ENCODE peak calls at places on chromosomes 7 and 10, in six cellular contexts. One of them, this sample, is unnamed.

GRCh38 chr7:136941815-136942214 is 73.4 kb downstream of the CHRM2 start:
- DNase-seq in neural crest cell: no peak
- DNase-seq in stimulated activated CD4-positive, alpha-beta T cell treated with anti-CD3 and anti-CD28 coated beads, Interleukin-15, amount 100 ng/mL, for 1 hour: no peak
- DNase-seq in HTR-8/SVneo: no peak
- DNase-seq in caudate nucleus: no peak
- DNase-seq in NCI-H69: no peak
- DNase-seq in this sample: no peak

GRCh38 chr7:10973942-10974716 is 457 bp downstream of the PHF14 start:
- DNase-seq in NCI-H69: peak; percentile 83
- DNase-seq in neural crest cell: peak; percentile 39
- DNase-seq in caudate nucleus: no peak
- DNase-seq in stimulated activated CD4-positive, alpha-beta T cell treated with anti-CD3 and anti-CD28 coated beads, Interleukin-15, amount 100 ng/mL, for 1 hour: peak; percentile 10
- DNase-seq in HTR-8/SVneo: peak; percentile 13
- DNase-seq in this sample: peak; percentile 27

GRCh38 chr10:93600861-93601773 is at the start of gene RBP4:
- DNase-seq in caudate nucleus: no peak
- DNase-seq in NCI-H69: peak; percentile 28
- DNase-seq in neural crest cell: peak; percentile 7
- DNase-seq in HTR-8/SVneo: peak; percentile 32
- DNase-seq in stimulated activated CD4-positive, alpha-beta T cell treated with anti-CD3 and anti-CD28 coated beads, Interleukin-15, amount 100 ng/mL, for 1 hour: no peak
- DNase-seq in this sample: peak; percentile 27

GRCh38 chr7:13198036-13198435 is 510.6 kb downstream of the ARL4A start:
- DNase-seq in NCI-H69: no peak
- DNase-seq in stimulated activated CD4-positive, alpha-beta T cell treated with anti-CD3 and anti-CD28 coated beads, Interleukin-15, amount 100 ng/mL, for 1 hour: no peak
- DNase-seq in caudate nucleus: no peak
- DNase-seq in HTR-8/SVneo: no peak
- DNase-seq in neural crest cell: no peak
- DNase-seq in this sample: no peak

GRCh38 chr7:19294629-19295028 is 149.4 kb upstream of the FERD3L start:
- DNase-seq in HTR-8/SVneo: peak; percentile 7
- DNase-seq in caudate nucleus: no peak
- DNase-seq in neural crest cell: no peak
- DNase-seq in stimulated activated CD4-positive, alpha-beta T cell treated with anti-CD3 and anti-CD28 coated beads, Interleukin-15, amount 100 ng/mL, for 1 hour: no peak
- DNase-seq in NCI-H69: no peak
- DNase-seq in this sample: no peak

GRCh38 chr7:8434290-8435002 is 1.0 kb downstream of the NXPH1 start:
- DNase-seq in caudate nucleus: no peak
- DNase-seq in NCI-H69: no peak
- DNase-seq in neural crest cell: no peak
- DNase-seq in HTR-8/SVneo: no peak
- DNase-seq in stimulated activated CD4-positive, alpha-beta T cell treated with anti-CD3 and anti-CD28 coated beads, Interleukin-15, amount 100 ng/mL, for 1 hour: no peak
- DNase-seq in this sample: no peak

GRCh38 chr7:158369866-158370265 is 217.8 kb downstream of the PTPRN2 start:
- DNase-seq in HTR-8/SVneo: no peak
- DNase-seq in NCI-H69: no peak
- DNase-seq in neural crest cell: no peak
- DNase-seq in caudate nucleus: no peak
- DNase-seq in stimulated activated CD4-positive, alpha-beta T cell treated with anti-CD3 and anti-CD28 coated beads, Interleukin-15, amount 100 ng/mL, for 1 hour: no peak
- DNase-seq in this sample: no peak

GRCh38 chr7:107998150-107998549 is 4.8 kb downstream of the LAMB1 start:
- DNase-seq in caudate nucleus: no peak
- DNase-seq in neural crest cell: no peak
- DNase-seq in HTR-8/SVneo: no peak
- DNase-seq in stimulated activated CD4-positive, alpha-beta T cell treated with anti-CD3 and anti-CD28 coated beads, Interleukin-15, amount 100 ng/mL, for 1 hour: no peak
- DNase-seq in NCI-H69: peak; percentile 91
- DNase-seq in this sample: no peak

GRCh38 chr10:122196218-122196617 is 74.9 kb upstream of the BTBD16 start:
- DNase-seq in caudate nucleus: no peak
- DNase-seq in stimulated activated CD4-positive, alpha-beta T cell treated with anti-CD3 and anti-CD28 coated beads, Interleukin-15, amount 100 ng/mL, for 1 hour: no peak
- DNase-seq in NCI-H69: no peak
- DNase-seq in HTR-8/SVneo: no peak
- DNase-seq in neural crest cell: no peak
- DNase-seq in this sample: no peak